ENCODE peak calls at places on chromosomes 16 and 17, in eight cellular contexts. One of them, this sample, is unnamed.
A peak's percentile ranks its signal among the peaks of the same experiment; 100 is the strongest.

GRCh38 chr17:77328823-77329740 is 188.3 kb downstream of the SEC14L1 start:
- DNase-seq in heart right ventricle: peak; percentile 2
- DNase-seq in upper lobe of right lung: peak; percentile 57
- DNase-seq in keratinocyte: no peak
- DNase-seq in ascending aorta: no peak
- DNase-seq in pancreas: no peak
- DNase-seq in OCI-LY7: no peak
- DNase-seq in tibial artery: no peak
- DNase-seq in this sample: no peak

GRCh38 chr17:859461-860195 is 77.5 kb downstream of the MRM3 start:
- DNase-seq in pancreas: no peak
- DNase-seq in tibial artery: no peak
- DNase-seq in ascending aorta: no peak
- DNase-seq in heart right ventricle: peak; percentile 65
- DNase-seq in OCI-LY7: no peak
- DNase-seq in keratinocyte: no peak
- DNase-seq in upper lobe of right lung: no peak
- DNase-seq in this sample: no peak

GRCh38 chr16:87032554-87032953 is 284.6 kb downstream of the C16orf95 start:
- DNase-seq in heart right ventricle: no peak
- DNase-seq in keratinocyte: no peak
- DNase-seq in pancreas: no peak
- DNase-seq in tibial artery: no peak
- DNase-seq in upper lobe of right lung: peak; percentile 26
- DNase-seq in ascending aorta: no peak
- DNase-seq in OCI-LY7: no peak
- DNase-seq in this sample: no peak

GRCh38 chr16:17470002-17470870 is 524 bp downstream of the XYLT1 start:
- DNase-seq in heart right ventricle: no peak
- DNase-seq in tibial artery: peak; percentile 40
- DNase-seq in ascending aorta: no peak
- DNase-seq in pancreas: peak; percentile 50
- DNase-seq in upper lobe of right lung: no peak
- DNase-seq in OCI-LY7: peak; percentile 55
- DNase-seq in keratinocyte: no peak
- DNase-seq in this sample: no peak

GRCh38 chr16:17578921-17579876 is 108.4 kb upstream of the XYLT1 start:
- DNase-seq in pancreas: peak; percentile 30
- DNase-seq in heart right ventricle: peak; percentile 58
- DNase-seq in tibial artery: peak; percentile 68
- DNase-seq in keratinocyte: no peak
- DNase-seq in OCI-LY7: peak; percentile 71
- DNase-seq in upper lobe of right lung: no peak
- DNase-seq in ascending aorta: no peak
- DNase-seq in this sample: no peak

GRCh38 chr17:13030459-13031305 is 12.9 kb upstream of the ELAC2 start:
- DNase-seq in heart right ventricle: peak; percentile 20
- DNase-seq in OCI-LY7: peak; percentile 62
- DNase-seq in upper lobe of right lung: no peak
- DNase-seq in tibial artery: peak; percentile 38
- DNase-seq in ascending aorta: no peak
- DNase-seq in pancreas: no peak
- DNase-seq in keratinocyte: no peak
- DNase-seq in this sample: peak; percentile 32

GRCh38 chr17:75976175-75976848 is 2.7 kb downstream of the ACOX1 start:
- DNase-seq in upper lobe of right lung: no peak
- DNase-seq in pancreas: no peak
- DNase-seq in keratinocyte: no peak
- DNase-seq in heart right ventricle: no peak
- DNase-seq in tibial artery: no peak
- DNase-seq in OCI-LY7: no peak
- DNase-seq in ascending aorta: no peak
- DNase-seq in this sample: no peak

GRCh38 chr17:78429618-78429995 is 51.2 kb downstream of the PGS1 start:
- DNase-seq in pancreas: no peak
- DNase-seq in OCI-LY7: no peak
- DNase-seq in keratinocyte: no peak
- DNase-seq in upper lobe of right lung: no peak
- DNase-seq in tibial artery: no peak
- DNase-seq in ascending aorta: no peak
- DNase-seq in heart right ventricle: no peak
- DNase-seq in this sample: no peak

GRCh38 chr17:37506678-37507077 is 17.0 kb downstream of the DUSP14 start:
- DNase-seq in pancreas: no peak
- DNase-seq in tibial artery: no peak
- DNase-seq in ascending aorta: no peak
- DNase-seq in OCI-LY7: peak; percentile 49
- DNase-seq in upper lobe of right lung: no peak
- DNase-seq in heart right ventricle: no peak
- DNase-seq in keratinocyte: no peak
- DNase-seq in this sample: no peak

GRCh38 chr16:5025171-5025632 is 8.5 kb downstream of the NAGPA start:
- DNase-seq in ascending aorta: no peak
- DNase-seq in keratinocyte: no peak
- DNase-seq in heart right ventricle: peak; percentile 33
- DNase-seq in pancreas: peak; percentile 58
- DNase-seq in tibial artery: no peak
- DNase-seq in upper lobe of right lung: no peak
- DNase-seq in OCI-LY7: peak; percentile 49
- DNase-seq in this sample: no peak

DNA sequence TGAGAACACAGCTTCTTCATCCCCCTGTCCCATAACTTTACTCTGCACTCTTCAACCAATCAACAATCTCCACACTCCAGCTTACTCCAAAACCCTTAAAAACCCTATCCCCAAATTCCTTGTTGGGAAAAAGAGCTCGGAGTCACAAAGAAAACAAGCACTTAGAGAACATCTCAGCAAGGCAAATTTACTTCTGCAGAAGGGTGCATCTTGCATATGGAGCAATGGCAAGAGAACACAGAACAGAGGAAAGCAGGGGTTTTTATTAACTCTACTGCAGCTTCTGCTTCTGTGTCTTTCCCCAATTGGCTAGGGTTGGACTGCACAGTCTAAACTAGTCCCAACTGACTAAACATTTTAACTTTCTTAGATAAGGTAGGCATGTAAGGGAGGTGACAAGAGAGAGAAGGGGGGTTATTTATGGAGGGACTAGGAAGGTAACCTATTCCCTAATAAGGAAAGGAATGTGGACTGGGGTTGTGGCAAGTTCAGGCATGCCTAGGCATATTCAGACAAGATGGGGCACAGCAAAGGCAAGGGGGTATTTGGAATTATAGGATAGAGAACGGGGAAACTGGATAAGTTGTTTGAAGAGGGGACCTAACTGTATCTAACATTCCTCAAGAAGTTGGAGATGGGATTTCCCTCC is 125.5 kb downstream of the CACNG3 start:
- DNase-seq in OCI-LY7: no peak
- DNase-seq in tibial artery: no peak
- DNase-seq in upper lobe of right lung: no peak
- DNase-seq in keratinocyte: no peak
- DNase-seq in pancreas: no peak
- DNase-seq in ascending aorta: no peak
- DNase-seq in heart right ventricle: no peak
- DNase-seq in this sample: no peak
- H3K9me3 ChIP-seq in OCI-LY7: no peaks in the 10 kb centered on the region
- H3K9me3 ChIP-seq in tibial artery: peaks cover 27% of the 10 kb centered on the region
- H3K9me3 ChIP-seq in upper lobe of right lung: no peaks in the 10 kb centered on the region
- H3K9me3 ChIP-seq in keratinocyte: peaks cover 2% of the 10 kb centered on the region
- H3K9me3 ChIP-seq in pancreas: no peaks in the 10 kb centered on the region
- H3K9me3 ChIP-seq in ascending aorta: no peaks in the 10 kb centered on the region
- H3K9me3 ChIP-seq in heart right ventricle: peaks cover 9% of the 10 kb centered on the region
- H3K9me3 ChIP-seq in this sample: peaks cover 3% of the 10 kb centered on the region

DNA sequence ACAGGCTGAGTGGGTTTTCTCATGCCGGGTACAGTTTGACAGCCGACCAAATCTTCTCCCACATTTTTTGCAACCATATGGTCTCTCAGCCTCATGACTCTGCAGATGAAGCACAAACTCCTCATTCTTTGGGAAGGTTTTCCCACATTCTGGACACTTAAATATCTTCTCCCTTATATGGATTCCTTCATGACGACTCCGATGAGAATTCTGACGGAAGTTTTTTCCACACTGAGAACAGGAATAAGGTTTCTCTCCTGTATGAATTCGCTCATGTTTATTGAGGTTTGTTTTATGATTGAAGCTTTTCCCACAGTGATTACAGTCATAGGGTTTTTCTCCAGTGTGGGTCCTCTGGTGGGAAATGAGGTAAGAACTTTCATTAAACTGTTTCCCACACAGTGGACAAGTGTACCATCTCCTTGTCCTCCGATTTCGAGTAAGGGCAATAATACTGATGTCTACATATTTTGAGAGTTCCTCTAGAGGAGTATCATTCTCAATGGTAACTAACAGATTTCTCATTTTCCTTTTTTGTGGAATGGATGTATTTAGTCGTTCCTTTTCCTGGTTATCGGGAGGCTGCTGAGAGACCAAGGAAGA is 10.9 kb downstream of the ZNF200 start:
- DNase-seq in heart right ventricle: no peak
- DNase-seq in pancreas: no peak
- DNase-seq in keratinocyte: no peak
- DNase-seq in ascending aorta: no peak
- DNase-seq in upper lobe of right lung: no peak
- DNase-seq in tibial artery: no peak
- DNase-seq in OCI-LY7: no peak
- DNase-seq in this sample: no peak
- H3K9me3 ChIP-seq in heart right ventricle: peaks cover 96% of the 10 kb centered on the region
- H3K9me3 ChIP-seq in pancreas: no peaks in the 10 kb centered on the region
- H3K9me3 ChIP-seq in keratinocyte: peaks cover 18% of the 10 kb centered on the region
- H3K9me3 ChIP-seq in ascending aorta: peaks cover 64% of the 10 kb centered on the region
- H3K9me3 ChIP-seq in upper lobe of right lung: peaks cover 69% of the 10 kb centered on the region
- H3K9me3 ChIP-seq in tibial artery: peaks cover 66% of the 10 kb centered on the region
- H3K9me3 ChIP-seq in OCI-LY7: no peaks in the 10 kb centered on the region
- H3K9me3 ChIP-seq in this sample: peaks cover 27% of the 10 kb centered on the region

GRCh38 chr17:72340836-72341235 is 220.0 kb downstream of the SOX9 start:
- DNase-seq in upper lobe of right lung: no peak
- DNase-seq in keratinocyte: no peak
- DNase-seq in heart right ventricle: no peak
- DNase-seq in tibial artery: no peak
- DNase-seq in pancreas: no peak
- DNase-seq in OCI-LY7: no peak
- DNase-seq in ascending aorta: no peak
- DNase-seq in this sample: no peak
- H3K9me3 ChIP-seq in upper lobe of right lung: no peaks in the 10 kb centered on the region
- H3K9me3 ChIP-seq in keratinocyte: no peaks in the 10 kb centered on the region
- H3K9me3 ChIP-seq in heart right ventricle: no peaks in the 10 kb centered on the region
- H3K9me3 ChIP-seq in tibial artery: no peaks in the 10 kb centered on the region
- H3K9me3 ChIP-seq in pancreas: no peaks in the 10 kb centered on the region
- H3K9me3 ChIP-seq in OCI-LY7: no peaks in the 10 kb centered on the region
- H3K9me3 ChIP-seq in ascending aorta: no peaks in the 10 kb centered on the region
- H3K9me3 ChIP-seq in this sample: no peaks in the 10 kb centered on the region

DNA sequence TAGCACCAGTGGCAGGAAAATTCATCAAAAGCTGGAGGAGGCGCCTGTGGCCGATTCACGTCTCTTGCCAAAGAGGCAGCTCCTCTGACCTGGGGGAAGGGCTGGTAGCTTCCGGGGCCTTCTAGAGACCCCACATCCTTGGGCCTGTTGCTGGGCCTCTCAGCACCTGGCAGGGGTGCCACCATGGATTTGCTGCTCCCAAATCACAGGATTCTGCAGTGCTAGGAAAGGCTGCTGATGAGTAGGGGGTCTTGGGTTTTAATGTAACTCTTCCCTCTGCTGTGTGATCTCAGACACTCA is 11.5 kb upstream of the CBFB start:
- DNase-seq in upper lobe of right lung: peak; percentile 22
- DNase-seq in tibial artery: no peak
- DNase-seq in ascending aorta: no peak
- DNase-seq in pancreas: peak; percentile 22
- DNase-seq in keratinocyte: no peak
- DNase-seq in heart right ventricle: no peak
- DNase-seq in OCI-LY7: no peak
- DNase-seq in this sample: no peak
- H3K9me3 ChIP-seq in upper lobe of right lung: no peaks in the 10 kb centered on the region
- H3K9me3 ChIP-seq in tibial artery: no peaks in the 10 kb centered on the region
- H3K9me3 ChIP-seq in ascending aorta: no peaks in the 10 kb centered on the region
- H3K9me3 ChIP-seq in pancreas: no peaks in the 10 kb centered on the region
- H3K9me3 ChIP-seq in keratinocyte: no peaks in the 10 kb centered on the region
- H3K9me3 ChIP-seq in heart right ventricle: no peaks in the 10 kb centered on the region
- H3K9me3 ChIP-seq in OCI-LY7: no peaks in the 10 kb centered on the region
- H3K9me3 ChIP-seq in this sample: no peaks in the 10 kb centered on the region

GRCh38 chr16:54602666-54603065 is 316.1 kb upstream of the IRX3 start:
- DNase-seq in OCI-LY7: no peak
- DNase-seq in heart right ventricle: no peak
- DNase-seq in upper lobe of right lung: no peak
- DNase-seq in tibial artery: no peak
- DNase-seq in keratinocyte: no peak
- DNase-seq in ascending aorta: no peak
- DNase-seq in pancreas: no peak
- DNase-seq in this sample: no peak
- H3K9me3 ChIP-seq in OCI-LY7: no peaks in the 10 kb centered on the region
- H3K9me3 ChIP-seq in heart right ventricle: peaks cover 26% of the 10 kb centered on the region
- H3K9me3 ChIP-seq in upper lobe of right lung: no peaks in the 10 kb centered on the region
- H3K9me3 ChIP-seq in tibial artery: peaks cover 10% of the 10 kb centered on the region
- H3K9me3 ChIP-seq in keratinocyte: no peaks in the 10 kb centered on the region
- H3K9me3 ChIP-seq in ascending aorta: no peaks in the 10 kb centered on the region
- H3K9me3 ChIP-seq in pancreas: no peaks in the 10 kb centered on the region
- H3K9me3 ChIP-seq in this sample: no peaks in the 10 kb centered on the region

DNA sequence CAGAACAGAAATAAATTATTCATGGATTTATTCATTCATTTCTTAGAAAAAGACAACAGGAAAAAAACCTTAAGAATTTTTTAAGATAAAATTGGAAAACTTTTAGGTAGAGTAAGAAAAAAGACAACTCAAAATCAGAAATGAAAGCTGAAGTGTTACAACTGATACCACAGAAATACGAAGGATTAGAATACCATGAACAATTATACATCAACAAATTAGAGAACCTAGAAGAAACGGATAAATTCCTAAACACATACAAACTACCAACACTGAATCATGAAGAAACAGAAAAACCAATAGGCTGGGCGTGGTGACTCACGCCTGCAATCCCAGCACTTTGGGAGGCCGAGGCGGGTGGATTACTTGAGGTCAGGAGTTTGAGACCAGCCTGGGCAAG is 27.8 kb downstream of the CTRB2 start:
- DNase-seq in pancreas: no peak
- DNase-seq in upper lobe of right lung: no peak
- DNase-seq in tibial artery: no peak
- DNase-seq in OCI-LY7: no peak
- DNase-seq in heart right ventricle: no peak
- DNase-seq in keratinocyte: no peak
- DNase-seq in ascending aorta: no peak
- DNase-seq in this sample: no peak
- H3K9me3 ChIP-seq in pancreas: no peaks in the 10 kb centered on the region
- H3K9me3 ChIP-seq in upper lobe of right lung: peaks cover 11% of the 10 kb centered on the region
- H3K9me3 ChIP-seq in tibial artery: peaks cover 27% of the 10 kb centered on the region
- H3K9me3 ChIP-seq in OCI-LY7: no peaks in the 10 kb centered on the region
- H3K9me3 ChIP-seq in heart right ventricle: peaks cover 34% of the 10 kb centered on the region
- H3K9me3 ChIP-seq in keratinocyte: peaks cover 12% of the 10 kb centered on the region
- H3K9me3 ChIP-seq in ascending aorta: peaks cover 28% of the 10 kb centered on the region
- H3K9me3 ChIP-seq in this sample: no peaks in the 10 kb centered on the region